ENCODE peak calls at places on chromosomes 7 and 10, in four cellular contexts. One of them, this sample, is unnamed.

GRCh38 chr10:132383026-132383565 is 13.9 kb upstream of the PWWP2B start:
- DNase-seq in HTR-8/SVneo: no peak
- DNase-seq in M059J: no peak
- DNase-seq in globus pallidus: no peak
- DNase-seq in this sample: no peak

GRCh38 chr10:75972494-75973276 is 541.3 kb downstream of the LRMDA start:
- DNase-seq in HTR-8/SVneo: no peak
- DNase-seq in M059J: peak; percentile 50
- DNase-seq in globus pallidus: no peak
- DNase-seq in this sample: no peak

GRCh38 chr10:33163941-33164824 is 170.3 kb downstream of the NRP1 start:
- DNase-seq in HTR-8/SVneo: no peak
- DNase-seq in M059J: peak; percentile 62
- DNase-seq in globus pallidus: no peak
- DNase-seq in this sample: no peak

GRCh38 chr10:110416776-110417732 is 80.7 kb upstream of the DUSP5 start:
- DNase-seq in HTR-8/SVneo: no peak
- DNase-seq in M059J: peak; percentile 72
- DNase-seq in globus pallidus: no peak
- DNase-seq in this sample: no peak

GRCh38 chr10:125409756-125410155 is 249.4 kb upstream of the CTBP2 start:
- DNase-seq in HTR-8/SVneo: no peak
- DNase-seq in M059J: peak; percentile 14
- DNase-seq in globus pallidus: no peak
- DNase-seq in this sample: no peak

GRCh38 chr10:21989453-21990154 is 13.9 kb downstream of the DNAJC1 start:
- DNase-seq in HTR-8/SVneo: peak; percentile 28
- DNase-seq in M059J: peak; percentile 56
- DNase-seq in globus pallidus: peak; percentile 55
- DNase-seq in this sample: no peak

GRCh38 chr7:134891262-134892001 is 94.9 kb upstream of the AGBL3 start:
- DNase-seq in HTR-8/SVneo: no peak
- DNase-seq in M059J: no peak
- DNase-seq in globus pallidus: peak; percentile 93
- DNase-seq in this sample: no peak

GRCh38 chr10:102312683-102313082 is 67.4 kb downstream of the GBF1 start:
- DNase-seq in HTR-8/SVneo: no peak
- DNase-seq in M059J: peak; percentile 73
- DNase-seq in globus pallidus: no peak
- DNase-seq in this sample: no peak

GRCh38 chr7:293681-294439 is 3.9 kb downstream of the FOXL3 start:
- DNase-seq in HTR-8/SVneo: no peak
- DNase-seq in M059J: no peak
- DNase-seq in globus pallidus: no peak
- DNase-seq in this sample: no peak

This sample was measured in amniotic stem cell.